ENCODE peak calls at places on chromosomes 4 and X, in eight cellular contexts. One of them, this sample, is unnamed.
A peak's percentile ranks its signal among the peaks of the same experiment; 100 is the strongest.

GRCh38 chr4:56995525-56995924 is 16.8 kb downstream of the POLR2B start:
- DNase-seq in GM19239: no peak
- DNase-seq in KBM-7: no peak
- DNase-seq in renal cortical epithelial cell: no peak
- DNase-seq in A673: peak; percentile 22
- DNase-seq in activated CD8-positive, alpha-beta memory T cell treated with anti-CD3 and anti-CD28 coated beads for 1 hour: no peak
- DNase-seq in DMS53: no peak
- DNase-seq in activated T-cell treated with anti-CD3 and anti-CD28 coated beads, Interleukin-2, amount 50 U/mL, for 4 hours: no peak
- DNase-seq in this sample: no peak

GRCh38 chr4:38387348-38387747 is 276.7 kb upstream of the KLF3 start:
- DNase-seq in GM19239: no peak
- DNase-seq in KBM-7: no peak
- DNase-seq in renal cortical epithelial cell: peak; percentile 90
- DNase-seq in A673: no peak
- DNase-seq in activated CD8-positive, alpha-beta memory T cell treated with anti-CD3 and anti-CD28 coated beads for 1 hour: no peak
- DNase-seq in DMS53: peak; percentile 27
- DNase-seq in activated T-cell treated with anti-CD3 and anti-CD28 coated beads, Interleukin-2, amount 50 U/mL, for 4 hours: no peak
- DNase-seq in this sample: no peak

GRCh38 chr4:184805462-184806245 is 20.1 kb downstream of the ACSL1 start:
- DNase-seq in GM19239: no peak
- DNase-seq in KBM-7: no peak
- DNase-seq in renal cortical epithelial cell: peak; percentile 80
- DNase-seq in A673: no peak
- DNase-seq in activated CD8-positive, alpha-beta memory T cell treated with anti-CD3 and anti-CD28 coated beads for 1 hour: no peak
- DNase-seq in DMS53: peak; percentile 30
- DNase-seq in activated T-cell treated with anti-CD3 and anti-CD28 coated beads, Interleukin-2, amount 50 U/mL, for 4 hours: no peak
- DNase-seq in this sample: no peak

GRCh38 chrX:137982791-137983190 is 416.9 kb downstream of the ZIC3 start:
- DNase-seq in GM19239: no peak
- DNase-seq in KBM-7: no peak
- DNase-seq in renal cortical epithelial cell: no peak
- DNase-seq in A673: no peak
- DNase-seq in activated CD8-positive, alpha-beta memory T cell treated with anti-CD3 and anti-CD28 coated beads for 1 hour: no peak
- DNase-seq in DMS53: no peak
- DNase-seq in activated T-cell treated with anti-CD3 and anti-CD28 coated beads, Interleukin-2, amount 50 U/mL, for 4 hours: no peak
- DNase-seq in this sample: no peak

GRCh38 chrX:10119399-10119990 is 37.3 kb upstream of the CLCN4 start:
- DNase-seq in GM19239: no peak
- DNase-seq in KBM-7: peak; percentile 94
- DNase-seq in renal cortical epithelial cell: peak; percentile 74
- DNase-seq in A673: peak; percentile 81
- DNase-seq in activated CD8-positive, alpha-beta memory T cell treated with anti-CD3 and anti-CD28 coated beads for 1 hour: peak; percentile 37
- DNase-seq in DMS53: peak; percentile 68
- DNase-seq in activated T-cell treated with anti-CD3 and anti-CD28 coated beads, Interleukin-2, amount 50 U/mL, for 4 hours: peak; percentile 79
- DNase-seq in this sample: peak; percentile 84

GRCh38 chr4:153142700-153143438 is 61.4 kb upstream of the TRIM2 start:
- DNase-seq in GM19239: no peak
- DNase-seq in KBM-7: peak; percentile 82
- DNase-seq in renal cortical epithelial cell: peak; percentile 57
- DNase-seq in A673: peak; percentile 92
- DNase-seq in activated CD8-positive, alpha-beta memory T cell treated with anti-CD3 and anti-CD28 coated beads for 1 hour: no peak
- DNase-seq in DMS53: peak; percentile 85
- DNase-seq in activated T-cell treated with anti-CD3 and anti-CD28 coated beads, Interleukin-2, amount 50 U/mL, for 4 hours: peak; percentile 43
- DNase-seq in this sample: peak; percentile 64

GRCh38 chr4:24845132-24845531 is 49.8 kb downstream of the SOD3 start:
- DNase-seq in GM19239: no peak
- DNase-seq in KBM-7: no peak
- DNase-seq in renal cortical epithelial cell: no peak
- DNase-seq in A673: no peak
- DNase-seq in activated CD8-positive, alpha-beta memory T cell treated with anti-CD3 and anti-CD28 coated beads for 1 hour: no peak
- DNase-seq in DMS53: no peak
- DNase-seq in activated T-cell treated with anti-CD3 and anti-CD28 coated beads, Interleukin-2, amount 50 U/mL, for 4 hours: no peak
- DNase-seq in this sample: no peak

GRCh38 chr4:39353478-39354177 is 12.5 kb downstream of the RFC1 start:
- DNase-seq in GM19239: peak; percentile 52
- DNase-seq in KBM-7: peak; percentile 77
- DNase-seq in renal cortical epithelial cell: peak; percentile 66
- DNase-seq in A673: peak; percentile 61
- DNase-seq in activated CD8-positive, alpha-beta memory T cell treated with anti-CD3 and anti-CD28 coated beads for 1 hour: no peak
- DNase-seq in DMS53: no peak
- DNase-seq in activated T-cell treated with anti-CD3 and anti-CD28 coated beads, Interleukin-2, amount 50 U/mL, for 4 hours: no peak
- DNase-seq in this sample: peak; percentile 90

GRCh38 chr4:106773106-106773905 is 262.8 kb downstream of the DKK2 start:
- DNase-seq in GM19239: no peak
- DNase-seq in KBM-7: no peak
- DNase-seq in renal cortical epithelial cell: no peak
- DNase-seq in A673: no peak
- DNase-seq in activated CD8-positive, alpha-beta memory T cell treated with anti-CD3 and anti-CD28 coated beads for 1 hour: no peak
- DNase-seq in DMS53: no peak
- DNase-seq in activated T-cell treated with anti-CD3 and anti-CD28 coated beads, Interleukin-2, amount 50 U/mL, for 4 hours: no peak
- DNase-seq in this sample: no peak

GRCh38 chrX:109952985-109953905 is 49.7 kb upstream of the TMEM164 start:
- DNase-seq in GM19239: no peak
- DNase-seq in KBM-7: peak; percentile 60
- DNase-seq in renal cortical epithelial cell: no peak
- DNase-seq in A673: no peak
- DNase-seq in activated CD8-positive, alpha-beta memory T cell treated with anti-CD3 and anti-CD28 coated beads for 1 hour: no peak
- DNase-seq in DMS53: no peak
- DNase-seq in activated T-cell treated with anti-CD3 and anti-CD28 coated beads, Interleukin-2, amount 50 U/mL, for 4 hours: no peak
- DNase-seq in this sample: no peak

GRCh38 chr4:171847751-171848150 is 34.5 kb downstream of the GALNTL6 start:
- DNase-seq in GM19239: no peak
- DNase-seq in KBM-7: no peak
- DNase-seq in renal cortical epithelial cell: no peak
- DNase-seq in A673: no peak
- DNase-seq in activated CD8-positive, alpha-beta memory T cell treated with anti-CD3 and anti-CD28 coated beads for 1 hour: no peak
- DNase-seq in DMS53: no peak
- DNase-seq in activated T-cell treated with anti-CD3 and anti-CD28 coated beads, Interleukin-2, amount 50 U/mL, for 4 hours: no peak
- DNase-seq in this sample: no peak

GRCh38 chr4:5611656-5612187 is 96.6 kb downstream of the EVC2 start:
- DNase-seq in GM19239: no peak
- DNase-seq in KBM-7: no peak
- DNase-seq in renal cortical epithelial cell: peak; percentile 29
- DNase-seq in A673: peak; percentile 63
- DNase-seq in activated CD8-positive, alpha-beta memory T cell treated with anti-CD3 and anti-CD28 coated beads for 1 hour: no peak
- DNase-seq in DMS53: no peak
- DNase-seq in activated T-cell treated with anti-CD3 and anti-CD28 coated beads, Interleukin-2, amount 50 U/mL, for 4 hours: no peak
- DNase-seq in this sample: no peak

GRCh38 chr4:89556596-89557305 is 249.2 kb upstream of the GPRIN3 start:
- DNase-seq in GM19239: no peak
- DNase-seq in KBM-7: no peak
- DNase-seq in renal cortical epithelial cell: no peak
- DNase-seq in A673: peak; percentile 1
- DNase-seq in activated CD8-positive, alpha-beta memory T cell treated with anti-CD3 and anti-CD28 coated beads for 1 hour: no peak
- DNase-seq in DMS53: no peak
- DNase-seq in activated T-cell treated with anti-CD3 and anti-CD28 coated beads, Interleukin-2, amount 50 U/mL, for 4 hours: no peak
- DNase-seq in this sample: no peak

GRCh38 chr4:25863347-25863784 is 578 bp upstream of the SEL1L3 start:
- DNase-seq in GM19239: no peak
- DNase-seq in KBM-7: no peak
- DNase-seq in renal cortical epithelial cell: no peak
- DNase-seq in A673: no peak
- DNase-seq in activated CD8-positive, alpha-beta memory T cell treated with anti-CD3 and anti-CD28 coated beads for 1 hour: no peak
- DNase-seq in DMS53: peak; percentile 91
- DNase-seq in activated T-cell treated with anti-CD3 and anti-CD28 coated beads, Interleukin-2, amount 50 U/mL, for 4 hours: no peak
- DNase-seq in this sample: no peak

GRCh38 chr4:20338841-20339240 is 87.1 kb downstream of the SLIT2 start:
- DNase-seq in GM19239: no peak
- DNase-seq in KBM-7: no peak
- DNase-seq in renal cortical epithelial cell: no peak
- DNase-seq in A673: no peak
- DNase-seq in activated CD8-positive, alpha-beta memory T cell treated with anti-CD3 and anti-CD28 coated beads for 1 hour: no peak
- DNase-seq in DMS53: no peak
- DNase-seq in activated T-cell treated with anti-CD3 and anti-CD28 coated beads, Interleukin-2, amount 50 U/mL, for 4 hours: no peak
- DNase-seq in this sample: no peak

GRCh38 chrX:39764441-39764914 is 333.3 kb downstream of the BCOR start:
- DNase-seq in GM19239: no peak
- DNase-seq in KBM-7: no peak
- DNase-seq in renal cortical epithelial cell: peak; percentile 11
- DNase-seq in A673: no peak
- DNase-seq in activated CD8-positive, alpha-beta memory T cell treated with anti-CD3 and anti-CD28 coated beads for 1 hour: no peak
- DNase-seq in DMS53: peak; percentile 89
- DNase-seq in activated T-cell treated with anti-CD3 and anti-CD28 coated beads, Interleukin-2, amount 50 U/mL, for 4 hours: no peak
- DNase-seq in this sample: peak; percentile 51

GRCh38 chrX:46710425-46710824 is 48.5 kb downstream of the SLC9A7 start:
- DNase-seq in GM19239: no peak
- DNase-seq in KBM-7: no peak
- DNase-seq in renal cortical epithelial cell: peak; percentile 75
- DNase-seq in A673: no peak
- DNase-seq in activated CD8-positive, alpha-beta memory T cell treated with anti-CD3 and anti-CD28 coated beads for 1 hour: no peak
- DNase-seq in DMS53: peak; percentile 68
- DNase-seq in activated T-cell treated with anti-CD3 and anti-CD28 coated beads, Interleukin-2, amount 50 U/mL, for 4 hours: no peak
- DNase-seq in this sample: no peak

GRCh38 chrX:40098264-40099045 is 697 bp upstream of the BCOR start:
- DNase-seq in GM19239: no peak
- DNase-seq in KBM-7: peak; percentile 79
- DNase-seq in renal cortical epithelial cell: no peak
- DNase-seq in A673: peak; percentile 82
- DNase-seq in activated CD8-positive, alpha-beta memory T cell treated with anti-CD3 and anti-CD28 coated beads for 1 hour: no peak
- DNase-seq in DMS53: peak; percentile 88
- DNase-seq in activated T-cell treated with anti-CD3 and anti-CD28 coated beads, Interleukin-2, amount 50 U/mL, for 4 hours: no peak
- DNase-seq in this sample: peak; percentile 81

GRCh38 chr4:148216866-148217814 is 225.1 kb downstream of the NR3C2 start:
- DNase-seq in GM19239: peak; percentile 13
- DNase-seq in KBM-7: no peak
- DNase-seq in renal cortical epithelial cell: peak; percentile 33
- DNase-seq in A673: no peak
- DNase-seq in activated CD8-positive, alpha-beta memory T cell treated with anti-CD3 and anti-CD28 coated beads for 1 hour: no peak
- DNase-seq in DMS53: peak; percentile 2
- DNase-seq in activated T-cell treated with anti-CD3 and anti-CD28 coated beads, Interleukin-2, amount 50 U/mL, for 4 hours: no peak
- DNase-seq in this sample: no peak

GRCh38 chr4:188178276-188178675 is 39.0 kb downstream of the TRIML1 start:
- DNase-seq in GM19239: no peak
- DNase-seq in KBM-7: no peak
- DNase-seq in renal cortical epithelial cell: peak; percentile 40
- DNase-seq in A673: no peak
- DNase-seq in activated CD8-positive, alpha-beta memory T cell treated with anti-CD3 and anti-CD28 coated beads for 1 hour: no peak
- DNase-seq in DMS53: no peak
- DNase-seq in activated T-cell treated with anti-CD3 and anti-CD28 coated beads, Interleukin-2, amount 50 U/mL, for 4 hours: no peak
- DNase-seq in this sample: no peak

GRCh38 chrX:43595931-43596330 is 60.2 kb upstream of the MAOA start:
- DNase-seq in GM19239: no peak
- DNase-seq in KBM-7: no peak
- DNase-seq in renal cortical epithelial cell: peak; percentile 39
- DNase-seq in A673: no peak
- DNase-seq in activated CD8-positive, alpha-beta memory T cell treated with anti-CD3 and anti-CD28 coated beads for 1 hour: no peak
- DNase-seq in DMS53: no peak
- DNase-seq in activated T-cell treated with anti-CD3 and anti-CD28 coated beads, Interleukin-2, amount 50 U/mL, for 4 hours: no peak
- DNase-seq in this sample: no peak

GRCh38 chrX:30935985-30936384 is 46.9 kb upstream of the TAB3 start:
- DNase-seq in GM19239: no peak
- DNase-seq in KBM-7: peak; percentile 56
- DNase-seq in renal cortical epithelial cell: peak; percentile 28
- DNase-seq in A673: no peak
- DNase-seq in activated CD8-positive, alpha-beta memory T cell treated with anti-CD3 and anti-CD28 coated beads for 1 hour: no peak
- DNase-seq in DMS53: peak; percentile 69
- DNase-seq in activated T-cell treated with anti-CD3 and anti-CD28 coated beads, Interleukin-2, amount 50 U/mL, for 4 hours: no peak
- DNase-seq in this sample: peak; percentile 17

GRCh38 chr4:16794816-16795445 is 103.5 kb downstream of the LDB2 start:
- DNase-seq in GM19239: peak; percentile 6
- DNase-seq in KBM-7: peak; percentile 43
- DNase-seq in renal cortical epithelial cell: peak; percentile 33
- DNase-seq in A673: peak; percentile 89
- DNase-seq in activated CD8-positive, alpha-beta memory T cell treated with anti-CD3 and anti-CD28 coated beads for 1 hour: peak; percentile 10
- DNase-seq in DMS53: peak; percentile 53
- DNase-seq in activated T-cell treated with anti-CD3 and anti-CD28 coated beads, Interleukin-2, amount 50 U/mL, for 4 hours: peak; percentile 10
- DNase-seq in this sample: peak; percentile 51

GRCh38 chr4:40253906-40254305 is 57.1 kb downstream of the RHOH start:
- DNase-seq in GM19239: no peak
- DNase-seq in KBM-7: no peak
- DNase-seq in renal cortical epithelial cell: no peak
- DNase-seq in A673: no peak
- DNase-seq in activated CD8-positive, alpha-beta memory T cell treated with anti-CD3 and anti-CD28 coated beads for 1 hour: no peak
- DNase-seq in DMS53: no peak
- DNase-seq in activated T-cell treated with anti-CD3 and anti-CD28 coated beads, Interleukin-2, amount 50 U/mL, for 4 hours: no peak
- DNase-seq in this sample: no peak

GRCh38 chrX:24870143-24870542 is 145.6 kb downstream of the ARX start:
- DNase-seq in GM19239: no peak
- DNase-seq in KBM-7: no peak
- DNase-seq in renal cortical epithelial cell: peak; percentile 76
- DNase-seq in A673: no peak
- DNase-seq in activated CD8-positive, alpha-beta memory T cell treated with anti-CD3 and anti-CD28 coated beads for 1 hour: no peak
- DNase-seq in DMS53: no peak
- DNase-seq in activated T-cell treated with anti-CD3 and anti-CD28 coated beads, Interleukin-2, amount 50 U/mL, for 4 hours: no peak
- DNase-seq in this sample: no peak

GRCh38 chr4:82774711-82775171 is 23.9 kb downstream of the SCD5 start:
- DNase-seq in GM19239: no peak
- DNase-seq in KBM-7: no peak
- DNase-seq in renal cortical epithelial cell: peak; percentile 93
- DNase-seq in A673: no peak
- DNase-seq in activated CD8-positive, alpha-beta memory T cell treated with anti-CD3 and anti-CD28 coated beads for 1 hour: no peak
- DNase-seq in DMS53: no peak
- DNase-seq in activated T-cell treated with anti-CD3 and anti-CD28 coated beads, Interleukin-2, amount 50 U/mL, for 4 hours: no peak
- DNase-seq in this sample: no peak

GRCh38 chrX:56728752-56729151 is 291 bp upstream of the NBDY start:
- DNase-seq in GM19239: no peak
- DNase-seq in KBM-7: no peak
- DNase-seq in renal cortical epithelial cell: no peak
- DNase-seq in A673: peak; percentile 41
- DNase-seq in activated CD8-positive, alpha-beta memory T cell treated with anti-CD3 and anti-CD28 coated beads for 1 hour: no peak
- DNase-seq in DMS53: peak; percentile 62
- DNase-seq in activated T-cell treated with anti-CD3 and anti-CD28 coated beads, Interleukin-2, amount 50 U/mL, for 4 hours: no peak
- DNase-seq in this sample: peak; percentile 17

GRCh38 chr4:143083811-143084472 is 100.8 kb upstream of the USP38 start:
- DNase-seq in GM19239: no peak
- DNase-seq in KBM-7: no peak
- DNase-seq in renal cortical epithelial cell: no peak
- DNase-seq in A673: peak; percentile 29
- DNase-seq in activated CD8-positive, alpha-beta memory T cell treated with anti-CD3 and anti-CD28 coated beads for 1 hour: no peak
- DNase-seq in DMS53: no peak
- DNase-seq in activated T-cell treated with anti-CD3 and anti-CD28 coated beads, Interleukin-2, amount 50 U/mL, for 4 hours: no peak
- DNase-seq in this sample: no peak

GRCh38 chrX:65463550-65463949 is 71.0 kb downstream of the LAS1L start:
- DNase-seq in GM19239: no peak
- DNase-seq in KBM-7: no peak
- DNase-seq in renal cortical epithelial cell: no peak
- DNase-seq in A673: no peak
- DNase-seq in activated CD8-positive, alpha-beta memory T cell treated with anti-CD3 and anti-CD28 coated beads for 1 hour: no peak
- DNase-seq in DMS53: no peak
- DNase-seq in activated T-cell treated with anti-CD3 and anti-CD28 coated beads, Interleukin-2, amount 50 U/mL, for 4 hours: no peak
- DNase-seq in this sample: no peak

GRCh38 chr4:94621491-94622080 is 136.2 kb upstream of the BMPR1B start:
- DNase-seq in GM19239: peak; percentile 13
- DNase-seq in KBM-7: peak; percentile 47
- DNase-seq in renal cortical epithelial cell: peak; percentile 55
- DNase-seq in A673: peak; percentile 34
- DNase-seq in activated CD8-positive, alpha-beta memory T cell treated with anti-CD3 and anti-CD28 coated beads for 1 hour: no peak
- DNase-seq in DMS53: peak; percentile 57
- DNase-seq in activated T-cell treated with anti-CD3 and anti-CD28 coated beads, Interleukin-2, amount 50 U/mL, for 4 hours: no peak
- DNase-seq in this sample: peak; percentile 44

GRCh38 chr4:71377561-71377960 is 38.7 kb downstream of the SLC4A4 start:
- DNase-seq in GM19239: no peak
- DNase-seq in KBM-7: no peak
- DNase-seq in renal cortical epithelial cell: peak; percentile 75
- DNase-seq in A673: no peak
- DNase-seq in activated CD8-positive, alpha-beta memory T cell treated with anti-CD3 and anti-CD28 coated beads for 1 hour: no peak
- DNase-seq in DMS53: peak; percentile 27
- DNase-seq in activated T-cell treated with anti-CD3 and anti-CD28 coated beads, Interleukin-2, amount 50 U/mL, for 4 hours: no peak
- DNase-seq in this sample: no peak

GRCh38 chr4:112510191-112510467 is 5.9 kb downstream of the NEUROG2 start:
- DNase-seq in GM19239: no peak
- DNase-seq in KBM-7: no peak
- DNase-seq in renal cortical epithelial cell: no peak
- DNase-seq in A673: no peak
- DNase-seq in activated CD8-positive, alpha-beta memory T cell treated with anti-CD3 and anti-CD28 coated beads for 1 hour: no peak
- DNase-seq in DMS53: no peak
- DNase-seq in activated T-cell treated with anti-CD3 and anti-CD28 coated beads, Interleukin-2, amount 50 U/mL, for 4 hours: no peak
- DNase-seq in this sample: no peak

GRCh38 chrX:139932077-139932900 is 564 bp downstream of the ATP11C start:
- DNase-seq in GM19239: no peak
- DNase-seq in KBM-7: peak; percentile 54
- DNase-seq in renal cortical epithelial cell: no peak
- DNase-seq in A673: peak; percentile 37
- DNase-seq in activated CD8-positive, alpha-beta memory T cell treated with anti-CD3 and anti-CD28 coated beads for 1 hour: peak; percentile 32
- DNase-seq in DMS53: peak; percentile 74
- DNase-seq in activated T-cell treated with anti-CD3 and anti-CD28 coated beads, Interleukin-2, amount 50 U/mL, for 4 hours: peak; percentile 33
- DNase-seq in this sample: peak; percentile 55

GRCh38 chr4:140851032-140851636 is 94.9 kb upstream of the TBC1D9 start:
- DNase-seq in GM19239: peak; percentile 47
- DNase-seq in KBM-7: peak; percentile 77
- DNase-seq in renal cortical epithelial cell: peak; percentile 55
- DNase-seq in A673: peak; percentile 84
- DNase-seq in activated CD8-positive, alpha-beta memory T cell treated with anti-CD3 and anti-CD28 coated beads for 1 hour: no peak
- DNase-seq in DMS53: peak; percentile 72
- DNase-seq in activated T-cell treated with anti-CD3 and anti-CD28 coated beads, Interleukin-2, amount 50 U/mL, for 4 hours: no peak
- DNase-seq in this sample: peak; percentile 64

This sample was measured in NB4.